ENCODE peak calls at places on chromosome 9, in ten cellular contexts. U, L, N, B, C, M, V, Z, S and X are unnamed samples.

GRCh38 chr9:133490865-133491655 is 12.2 kb upstream of the SLC2A6 start:
- DNase-seq in U (no peak), L (no peak), N (no peak), B (no peak), C (no peak), M (peak), V (no peak), Z (peak), S (no peak), X (no peak)

GRCh38 chr9:37966443-37967271 is 62.7 kb upstream of the SLC25A51 start:
- DNase-seq in U (no peak), L (no peak), N (no peak), B (no peak), C (no peak), M (peak), V (no peak), Z (peak), S (peak), X (peak)

GRCh38 chr9:132144708-132145365 is 17.0 kb upstream of the NTNG2 start:
- DNase-seq in U (peak), L (no peak), N (no peak), B (no peak), C (no peak), M (no peak), V (peak), Z (no peak), S (peak), X (no peak)

GRCh38 chr9:79577969-79578723 is 6.4 kb downstream of the TLE4 start:
- DNase-seq in U (no peak), L (peak), N (no peak), B (no peak), C (no peak), M (no peak), V (peak), Z (no peak), S (peak), X (no peak)

GRCh38 chr9:105264380-105264779 is 19.9 kb downstream of the SLC44A1 start:
- DNase-seq in U (peak), L (no peak), N (no peak), B (no peak), C (no peak), M (no peak), V (no peak), Z (no peak), S (peak), X (no peak)

GRCh38 chr9:16544842-16545241 is 325.6 kb downstream of the BNC2 start:
- DNase-seq in U (no peak), L (no peak), N (no peak), B (no peak), C (no peak), M (no peak), V (no peak), Z (no peak), S (peak), X (no peak)

GRCh38 chr9:136673970-136674785 is 11.5 kb downstream of the EGFL7 start:
- DNase-seq in U (no peak), L (no peak), N (no peak), B (no peak), C (no peak), M (no peak), V (no peak), Z (peak), S (no peak), X (no peak)

GRCh38 chr9:90021216-90021906 is 416.5 kb downstream of the GADD45G start:
- DNase-seq in U (no peak), L (no peak), N (no peak), B (no peak), C (no peak), M (peak), V (no peak), Z (no peak), S (no peak), X (no peak)

GRCh38 chr9:15176821-15177220 is 130.2 kb downstream of the TTC39B start:
- DNase-seq in U (no peak), L (no peak), N (no peak), B (no peak), C (no peak), M (no peak), V (no peak), Z (no peak), S (no peak), X (no peak)

GRCh38 chr9:130765135-130766030 is 69.7 kb upstream of the ABL1 start:
- DNase-seq in U (peak), L (peak), N (no peak), B (peak), C (no peak), M (no peak), V (no peak), Z (no peak), S (no peak), X (peak)

GRCh38 chr9:7967093-7967827 is 167.7 kb upstream of the DMAC1 start:
- DNase-seq in U (no peak), L (no peak), N (no peak), B (no peak), C (no peak), M (no peak), V (no peak), Z (no peak), S (no peak), X (no peak)

GRCh38 chr9:133876144-133876543 is 116.0 kb downstream of the VAV2 start:
- DNase-seq in U (no peak), L (no peak), N (no peak), B (no peak), C (no peak), M (no peak), V (peak), Z (no peak), S (no peak), X (no peak)

GRCh38 chr9:92729735-92730155 is 34.9 kb downstream of the BICD2 start:
- DNase-seq in U (no peak), L (no peak), N (no peak), B (no peak), C (no peak), M (peak), V (no peak), Z (no peak), S (no peak), X (no peak)

GRCh38 chr9:114348906-114349482 is 19.3 kb downstream of the ORM2 start:
- DNase-seq in U (peak), L (peak), N (peak), B (peak), C (peak), M (peak), V (peak), Z (peak), S (peak), X (peak)

GRCh38 chr9:132211570-132211969 is 49.7 kb downstream of the NTNG2 start:
- DNase-seq in U (no peak), L (no peak), N (no peak), B (no peak), C (no peak), M (no peak), V (no peak), Z (no peak), S (no peak), X (no peak)

GRCh38 chr9:127589955-127590370 is 22.1 kb upstream of the STXBP1 start:
- DNase-seq in U (peak), L (peak), N (peak), B (no peak), C (no peak), M (no peak), V (peak), Z (peak), S (peak), X (peak)

GRCh38 chr9:34139477-34140146 is 13.1 kb upstream of the DCAF12 start:
- DNase-seq in U (peak), L (no peak), N (no peak), B (no peak), C (no peak), M (no peak), V (peak), Z (no peak), S (peak), X (peak)

GRCh38 chr9:89845321-89845720 is 240.5 kb downstream of the GADD45G start:
- DNase-seq in U (no peak), L (no peak), N (no peak), B (no peak), C (no peak), M (peak), V (no peak), Z (no peak), S (no peak), X (no peak)

GRCh38 chr9:136482046-136482792 is 621 bp downstream of the SEC16A start:
- DNase-seq in U (peak), L (peak), N (no peak), B (no peak), C (peak), M (no peak), V (peak), Z (no peak), S (peak), X (peak)

GRCh38 chr9:108511200-108511756 is 344.5 kb downstream of the ACTL7B start:
- DNase-seq in U (no peak), L (no peak), N (no peak), B (no peak), C (no peak), M (no peak), V (peak), Z (no peak), S (peak), X (no peak)